ENCODE peak calls at places on chromosome 5, in eight cellular contexts. M, O, K, V, S, P, C and J are unnamed samples. For H3K36me3, the result is how much of the 10 kb centered on the place peaks cover.

GRCh38 chr5:149707097-149707496 is 23.0 kb upstream of the PPARGC1B start:
- DNase-seq in O (no peak), V (no peak), P (no peak), S (no peak), M (no peak), C (peak), K (no peak), J (no peak)

GRCh38 chr5:129400395-129400983 is 59.6 kb upstream of the ADAMTS19 start:
- DNase-seq in M (no peak), K (no peak), P (no peak), S (no peak), O (no peak), V (no peak), C (no peak), J (no peak)

GRCh38 chr5:56356121-56356875 is 123.2 kb upstream of the ANKRD55 start:
- DNase-seq in V (peak), K (no peak), P (no peak), O (peak), M (peak), C (no peak), S (no peak), J (no peak)

GRCh38 chr5:139985733-139986132 is 57.4 kb downstream of the NRG2 start:
- DNase-seq in C (no peak), M (peak), K (no peak), S (no peak), P (no peak), V (peak), O (peak), J (no peak)

GRCh38 chr5:132279801-132280200 is 14.4 kb upstream of the SLC22A4 start:
- DNase-seq in K (no peak), M (no peak), V (no peak), P (no peak), O (no peak), C (no peak), S (peak), J (no peak)

GRCh38 chr5:14706615-14707021 is 42.1 kb downstream of the OTULIN start:
- DNase-seq in S (no peak), O (no peak), M (peak), P (no peak), C (no peak), K (peak), V (peak), J (no peak)

GRCh38 chr5:119022017-119022745 is 33.8 kb upstream of the DTWD2 start:
- DNase-seq in O (peak), S (peak), P (no peak), V (peak), C (no peak), M (peak), K (no peak), J (no peak)

GRCh38 chr5:178385472-178385853 is 152.9 kb upstream of the PHYKPL start:
- DNase-seq in O (peak), K (no peak), P (no peak), S (peak), V (peak), M (peak), C (no peak), J (no peak)

GRCh38 chr5:143922718-143923117 is 110.8 kb downstream of the HMHB1 start:
- DNase-seq in P (no peak), O (peak), C (no peak), K (no peak), S (no peak), M (peak), V (peak), J (no peak)

GRCh38 chr5:173429489-173430150 is 101.4 kb upstream of the STC2 start:
- DNase-seq in O (no peak), C (no peak), M (no peak), P (no peak), K (no peak), V (peak), S (no peak), J (no peak)

GRCh38 chr5:8729437-8729836 is 816.4 kb downstream of the SEMA5A start:
- DNase-seq in C (no peak), V (peak), K (no peak), O (no peak), M (no peak), P (no peak), S (no peak), J (no peak)

GRCh38 chr5:43396762-43397304 is 15.4 kb downstream of the CCL28 start:
- DNase-seq in C (peak), O (no peak), V (no peak), M (peak), S (peak), K (peak), P (peak), J (peak)

GRCh38 chr5:151239237-151239861 is 13.6 kb upstream of the GM2A start:
- DNase-seq in P (peak), C (peak), V (peak), S (peak), M (no peak), O (peak), K (peak), J (peak)

GRCh38 chr5:146706321-146706972 is 172.1 kb downstream of the PPP2R2B start:
- DNase-seq in K (no peak), V (no peak), S (no peak), C (no peak), P (no peak), M (no peak), O (peak), J (no peak)

GRCh38 chr5:87195616-87196015 is 72.1 kb upstream of the RASA1 start:
- DNase-seq in C (no peak), K (no peak), M (no peak), S (no peak), O (no peak), P (no peak), V (peak), J (no peak)

GRCh38 chr5:37641933-37642332 is 197.9 kb downstream of the GDNF start:
- DNase-seq in S (no peak), M (no peak), P (no peak), O (no peak), K (no peak), C (no peak), V (no peak), J (no peak)

GRCh38 chr5:131252824-131253171 is 11.1 kb upstream of the CDC42SE2 start:
- DNase-seq in V (no peak), C (no peak), M (no peak), K (peak), O (no peak), S (peak), P (peak), J (peak)

GRCh38 chr5:150783422-150783928 is 4.9 kb downstream of the SMIM3 start:
- DNase-seq in M (peak), O (peak), K (peak), C (peak), P (peak), V (peak), S (no peak), J (peak)

GRCh38 chr5:53194086-53194485 is 84.5 kb upstream of the MOCS2 start:
- DNase-seq in P (no peak), K (no peak), C (no peak), M (no peak), V (peak), O (no peak), S (no peak), J (no peak)

GRCh38 chr5:142966146-142966455 is 195.9 kb downstream of the ARHGAP26 start:
- DNase-seq in V (no peak), M (peak), O (no peak), P (no peak), K (no peak), S (no peak), C (no peak), J (no peak)

GRCh38 chr5:51131266-51131665 is 252.0 kb upstream of the ISL1 start:
- DNase-seq in K (no peak), P (no peak), M (no peak), C (no peak), V (no peak), S (no peak), O (no peak), J (no peak)

GRCh38 chr5:77213601-77214000 is 3.1 kb downstream of the PDE8B start:
- DNase-seq in K (no peak), S (no peak), M (no peak), P (no peak), C (no peak), O (no peak), V (no peak), J (no peak)

GRCh38 chr5:33180900-33181299 is 259.9 kb upstream of the TARS1 start:
- DNase-seq in M (peak), V (peak), O (peak), S (no peak), P (no peak), K (no peak), C (no peak), J (peak)

GRCh38 chr5:171405615-171406014 is 13.8 kb upstream of the FGF18 start:
- DNase-seq in V (peak), M (no peak), C (no peak), K (no peak), S (no peak), P (no peak), O (no peak), J (no peak)

GRCh38 chr5:45205403-45205961 is 396.7 kb downstream of the MRPS30 start:
- DNase-seq in O (peak), V (no peak), S (no peak), K (no peak), C (no peak), M (no peak), P (no peak), J (no peak)

GRCh38 chr5:180090098-180090768 is 18.7 kb upstream of the RNF130 start:
- DNase-seq in S (peak), O (peak), M (peak), P (peak), C (peak), V (peak), K (peak), J (peak)

GRCh38 chr5:146461319-146461718 is 14.2 kb downstream of the TCERG1 start:
- DNase-seq in C (no peak), M (no peak), V (peak), P (no peak), K (no peak), S (no peak), O (no peak), J (no peak)

GRCh38 chr5:175288048-175288621 is 155.8 kb downstream of the DRD1 start:
- DNase-seq in M (no peak), C (no peak), O (peak), P (no peak), S (no peak), V (peak), K (no peak), J (no peak)

GRCh38 chr5:121968910-121969607 is 7.3 kb downstream of the SRFBP1 start:
- DNase-seq in C (no peak), O (no peak), M (peak), K (no peak), V (peak), S (no peak), P (no peak), J (no peak)

GRCh38 chr5:72597456-72597948 is 90.3 kb upstream of the ZNF366 start:
- DNase-seq in C (no peak), M (peak), O (peak), V (peak), S (no peak), K (no peak), P (no peak), J (peak)

GRCh38 chr5:167030500-167031120 is 1260.8 kb upstream of the WWC1 start:
- DNase-seq in P (no peak), S (no peak), K (no peak), C (no peak), O (peak), M (no peak), V (no peak), J (no peak)

GRCh38 chr5:179786861-179787260 is 6.9 kb upstream of the LTC4S start:
- DNase-seq in M (no peak), V (no peak), P (no peak), O (no peak), C (no peak), K (no peak), S (no peak), J (no peak)

GRCh38 chr5:179414459-179415215 is 69.4 kb upstream of the ADAMTS2 start:
- DNase-seq in S (no peak), V (no peak), M (no peak), K (peak), P (no peak), C (no peak), O (no peak), J (no peak)

GRCh38 chr5:135379052-135379654 is 19.9 kb downstream of the MACROH2A1 start:
- DNase-seq in C (no peak), O (no peak), S (no peak), P (no peak), K (no peak), M (peak), V (peak), J (no peak)
- H3K36me3 ChIP-seq in C (under half), O (under half), S (under half), P (under half), K (under half), M (half or more), V (under half), J (half or more)

GRCh38 chr5:138159666-138160065 is 18.8 kb downstream of the BRD8 start:
- DNase-seq in V (no peak), M (no peak), K (no peak), O (no peak), C (no peak), P (no peak), S (no peak), J (no peak)

GRCh38 chr5:138160706-138161105 is 17.7 kb downstream of the BRD8 start:
- DNase-seq in M (no peak), C (no peak), P (no peak), V (no peak), K (no peak), O (no peak), S (no peak), J (no peak)

GRCh38 chr5:138169124-138169523 is 9.3 kb downstream of the BRD8 start:
- DNase-seq in S (no peak), P (no peak), V (no peak), K (no peak), M (no peak), C (no peak), O (no peak), J (no peak)

DNA sequence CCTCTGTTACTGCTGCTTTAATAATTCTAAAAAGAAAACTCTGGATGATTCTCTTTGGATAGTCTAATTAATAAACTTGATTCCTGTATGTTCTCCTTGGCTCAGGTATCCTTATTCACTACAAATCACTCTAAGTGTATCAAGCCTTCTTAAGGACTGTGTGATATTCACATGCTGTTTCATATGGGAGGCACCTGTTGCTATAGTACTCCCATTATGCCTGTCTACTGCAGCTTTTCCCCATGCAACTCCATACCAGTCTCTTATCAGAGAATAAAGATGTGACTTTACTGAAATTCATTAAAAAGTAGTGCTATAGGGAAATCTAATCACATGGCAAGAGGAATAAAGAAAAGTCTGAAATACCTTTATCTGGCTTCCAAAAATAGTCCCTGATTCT is 14.7 kb downstream of the BRD8 start:
- DNase-seq in O (no peak), C (no peak), K (no peak), P (no peak), S (no peak), M (no peak), V (no peak), J (no peak)
- H3K36me3 ChIP-seq in O (under half), C (half or more), K (half or more), P (under half), S (half or more), M (half or more), V (half or more), J (half or more)

GRCh38 chr5:96052374-96052773 is 90.7 kb upstream of the ELL2 start:
- DNase-seq in P (no peak), O (no peak), C (no peak), M (no peak), K (no peak), V (no peak), S (no peak), J (no peak)

GRCh38 chr5:96048763-96049162 is 87.1 kb upstream of the ELL2 start:
- DNase-seq in C (peak), V (no peak), S (no peak), O (peak), K (no peak), P (no peak), M (no peak), J (no peak)

GRCh38 chr5:96051401-96051830 is 89.8 kb upstream of the ELL2 start:
- DNase-seq in V (no peak), O (no peak), K (no peak), M (no peak), S (no peak), C (peak), P (no peak), J (no peak)

GRCh38 chr5:96049398-96050272 is 88.0 kb upstream of the ELL2 start:
- DNase-seq in C (no peak), S (no peak), K (no peak), M (peak), O (peak), V (peak), P (no peak), J (no peak)

DNA sequence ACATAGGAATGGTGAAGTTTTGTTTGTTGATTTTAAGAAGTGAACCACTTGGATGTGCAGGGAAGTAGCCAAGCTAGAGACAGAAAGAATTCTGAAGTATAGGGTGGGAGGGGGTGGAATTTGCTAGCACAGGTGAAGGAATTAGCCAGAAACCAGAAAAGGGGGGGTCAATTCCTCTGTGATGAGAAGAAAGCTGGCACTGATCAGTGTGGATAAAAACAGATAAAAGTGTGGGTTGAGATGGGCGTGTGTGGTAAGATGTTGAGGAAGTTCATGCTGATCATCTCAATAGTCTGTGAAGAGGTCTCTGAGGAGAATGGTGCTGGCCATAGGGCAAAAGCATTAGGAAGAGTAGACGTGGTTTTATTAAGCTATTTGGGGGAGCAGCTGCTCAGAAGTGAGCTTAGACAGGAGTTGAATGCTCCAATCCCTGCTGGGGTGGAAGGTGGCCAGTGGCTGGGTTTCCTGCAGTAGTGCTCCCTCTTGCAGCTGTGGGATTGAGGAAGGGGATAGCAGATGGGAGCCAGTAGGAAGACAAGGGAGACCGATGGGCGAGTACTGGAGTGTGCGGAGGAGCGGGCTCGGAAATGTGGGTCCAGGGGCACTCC is 88.7 kb upstream of the ELL2 start:
- DNase-seq in M (no peak), O (no peak), S (no peak), V (no peak), C (no peak), P (no peak), K (no peak), J (no peak)
- H3K36me3 ChIP-seq in M (under half), O (under half), S (under half), V (under half), C (under half), P (under half), K (under half), J (under half)

DNA sequence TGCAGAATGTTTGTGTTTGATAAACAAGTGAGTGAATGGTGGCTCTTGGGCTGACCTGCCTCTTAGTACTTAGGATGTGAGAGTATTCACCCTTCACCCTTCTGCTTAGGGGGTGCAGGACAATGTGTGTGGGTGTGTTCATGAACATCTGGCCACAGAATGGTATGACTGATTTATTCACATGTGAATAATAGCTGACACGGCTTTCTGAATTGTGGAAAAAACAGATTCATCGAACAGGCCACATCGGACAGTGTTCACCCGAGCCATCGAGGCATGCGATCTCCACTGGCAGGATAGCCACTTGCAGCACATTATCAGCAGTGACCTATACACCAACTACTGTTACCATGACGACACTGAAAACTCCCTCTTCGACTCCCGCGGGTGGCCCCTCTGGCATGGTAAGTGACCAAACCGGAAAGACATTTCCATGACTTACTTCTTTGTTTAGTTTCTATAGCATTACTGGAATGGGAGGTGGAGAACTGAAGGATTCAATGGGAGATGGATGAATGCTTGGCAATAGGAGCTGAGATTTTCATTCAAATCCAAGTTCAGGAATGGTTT is 193.6 kb downstream of the ZSWIM6 start:
- DNase-seq in P (no peak), C (no peak), K (no peak), V (peak), O (peak), M (peak), S (no peak), J (no peak)
- H3K36me3 ChIP-seq in P (under half), C (under half), K (under half), V (under half), O (under half), M (under half), S (under half), J (under half)

DNA sequence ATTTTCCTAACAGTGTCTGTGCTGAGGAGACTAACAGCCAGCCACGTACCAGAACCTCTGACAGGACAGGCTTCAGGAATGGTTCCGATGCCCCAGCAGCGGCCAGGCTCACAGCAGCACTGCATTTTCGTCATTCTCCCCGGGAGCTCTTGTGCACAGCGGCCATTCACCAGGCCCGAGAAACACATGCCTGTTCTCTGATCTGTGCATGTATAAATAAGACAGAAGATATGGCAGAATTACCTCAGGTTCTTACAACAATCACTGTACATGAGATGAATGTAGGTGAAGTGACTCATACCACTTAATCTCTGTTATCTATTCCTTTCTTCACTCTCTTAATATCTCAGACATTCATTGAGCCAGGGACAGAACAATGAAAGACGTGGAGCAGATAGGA is 143.0 kb downstream of the FBN2 start:
- DNase-seq in P (no peak), C (no peak), S (no peak), V (no peak), K (no peak), M (no peak), O (no peak), J (no peak)
- H3K36me3 ChIP-seq in P (under half), C (under half), S (under half), V (under half), K (under half), M (under half), O (under half), J (under half)

DNA sequence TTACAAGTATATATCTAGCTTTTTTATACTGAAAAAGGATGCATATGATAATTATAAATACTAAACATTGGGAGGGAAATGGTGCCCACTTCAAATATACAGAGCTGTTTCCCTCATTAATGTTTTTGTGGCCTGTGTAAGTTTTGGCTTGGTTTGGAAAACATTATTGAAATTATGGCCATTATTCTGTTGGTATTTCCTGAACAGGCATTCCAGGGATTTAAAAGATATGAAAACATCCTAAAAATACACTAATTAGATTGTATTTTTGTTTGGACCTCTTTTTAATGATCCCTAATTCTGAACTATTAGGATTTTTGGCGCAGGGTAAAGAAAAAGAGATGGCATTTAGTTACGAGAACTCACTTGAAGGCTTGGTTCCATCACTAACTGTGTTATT is 50.9 kb downstream of the CLINT1 start:
- DNase-seq in P (no peak), V (no peak), O (no peak), C (no peak), M (no peak), S (no peak), K (no peak), J (no peak)
- H3K36me3 ChIP-seq in P (under half), V (under half), O (under half), C (under half), M (under half), S (half or more), K (under half), J (half or more)